ENCODE peak calls at places on chromosome 6, in ten cellular contexts. F is foreskin fibroblast, V is choroid plexus epithelial cell, C is dorsolateral prefrontal cortex, O is fibroblast of lung, L is cardiac muscle cell, D is GM10248, N is PC-3, S is breast epithelium, X is GM20000. Y is an unnamed sample.

GRCh38 chr6:130740308-130740707 is 86.9 kb upstream of the SMLR1 start:
- DNase-seq in F (no peak), V (no peak), C (no peak), O (no peak), L (no peak), D (no peak), N (no peak), S (no peak), X (no peak), Y (no peak)

GRCh38 chr6:112044856-112045255 is 9.0 kb upstream of the CCN6 start:
- DNase-seq in F (peak; percentile 81), V (peak; percentile 91), C (no peak), O (peak; percentile 100), L (no peak), D (no peak), N (no peak), S (no peak), X (no peak), Y (no peak)

GRCh38 chr6:90351696-90352095 is 55.1 kb upstream of the BACH2 start:
- DNase-seq in F (no peak), V (peak; percentile 66), C (no peak), O (peak; percentile 66), L (no peak), D (no peak), N (no peak), S (no peak), X (no peak), Y (no peak)

GRCh38 chr6:162750776-162751175 is 23.0 kb downstream of the PACRG start:
- DNase-seq in F (peak; percentile 20), V (peak; percentile 15), C (no peak), O (peak; percentile 77), L (no peak), D (no peak), N (peak; percentile 88), S (no peak), X (no peak), Y (no peak)

GRCh38 chr6:136526196-136526930 is 23.9 kb downstream of the MAP7 start:
- DNase-seq in F (peak; percentile 67), V (peak; percentile 87), C (peak; percentile 82), O (peak; percentile 64), L (peak; percentile 69), D (peak; percentile 31), N (no peak), S (peak; percentile 31), X (peak; percentile 24), Y (no peak)

GRCh38 chr6:89828988-89829590 is 591 bp upstream of the CASP8AP2 start:
- DNase-seq in F (no peak), V (no peak), C (no peak), O (no peak), L (no peak), D (no peak), N (no peak), S (no peak), X (peak; percentile 24), Y (peak; percentile 25)

GRCh38 chr6:22804620-22805271 is 235.4 kb downstream of the HDGFL1 start:
- DNase-seq in F (no peak), V (no peak), C (no peak), O (no peak), L (no peak), D (no peak), N (no peak), S (no peak), X (no peak), Y (no peak)

GRCh38 chr6:150149146-150149545 is 6.3 kb downstream of the PPP1R14C start:
- DNase-seq in F (no peak), V (no peak), C (no peak), O (no peak), L (no peak), D (no peak), N (no peak), S (no peak), X (no peak), Y (no peak)

GRCh38 chr6:11412011-11412424 is 125.5 kb upstream of the TMEM170B start:
- DNase-seq in F (peak; percentile 57), V (peak; percentile 72), C (no peak), O (peak; percentile 38), L (no peak), D (no peak), N (no peak), S (no peak), X (no peak), Y (no peak)

GRCh38 chr6:12009904-12010634 is 2.0 kb upstream of the HIVEP1 start:
- DNase-seq in F (peak; percentile 31), V (peak; percentile 59), C (no peak), O (peak; percentile 66), L (no peak), D (no peak), N (peak; percentile 30), S (no peak), X (no peak), Y (peak; percentile 23)

GRCh38 chr6:45377041-45377554 is 636 bp downstream of the SUPT3H start:
- DNase-seq in F (no peak), V (peak; percentile 43), C (no peak), O (peak; percentile 15), L (peak; percentile 22), D (peak; percentile 8), N (peak; percentile 24), S (no peak), X (no peak), Y (no peak)

GRCh38 chr6:82178084-82178758 is 69.3 kb downstream of the IBTK start:
- DNase-seq in F (no peak), V (peak; percentile 78), C (no peak), O (peak; percentile 40), L (no peak), D (no peak), N (peak; percentile 41), S (no peak), X (no peak), Y (no peak)

GRCh38 chr6:135937126-135937525 is 85.6 kb downstream of the PDE7B start:
- DNase-seq in F (no peak), V (no peak), C (peak; percentile 91), O (no peak), L (no peak), D (no peak), N (no peak), S (no peak), X (no peak), Y (no peak)

DNA sequence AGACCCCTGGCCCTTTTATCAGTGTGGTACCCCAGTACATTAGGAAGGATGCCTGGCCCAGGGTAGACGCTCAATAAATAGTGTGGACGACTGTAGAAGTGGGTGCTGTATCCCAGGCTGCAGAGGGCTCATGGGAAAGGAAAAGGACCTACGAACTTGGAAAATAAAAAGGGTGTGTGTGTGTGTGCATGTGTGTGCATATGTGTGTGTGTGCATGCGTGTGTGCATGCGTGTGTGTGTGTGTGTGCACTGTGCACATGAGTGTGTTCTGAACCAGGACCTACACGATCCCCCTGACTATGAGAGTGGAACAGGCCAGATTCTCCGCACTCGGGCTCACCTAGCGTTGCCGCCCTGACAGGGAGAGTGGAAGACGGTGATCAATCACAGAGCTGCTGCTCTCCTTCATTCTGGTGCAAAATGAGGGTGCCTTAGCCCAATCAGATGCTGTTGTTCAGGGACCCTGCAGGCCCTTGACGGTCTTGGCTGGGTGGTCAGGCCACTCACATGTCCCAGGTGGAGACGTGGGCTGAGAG is 3.5 kb upstream of the UNC93A start:
- DNase-seq in F (no peak), V (no peak), C (no peak), O (no peak), L (no peak), D (no peak), N (no peak), S (no peak), X (no peak), Y (no peak)
- TF ChIP-seq CTCF in F (no peak), V (no peak), C (no peak), O (no peak), L (no peak), D (no peak), N (no peak), S (no peak), X (no peak), Y (no peak)

GRCh38 chr6:109455502-109456282 is at the start of gene MICAL1:
- DNase-seq in F (peak; percentile 65), V (peak; percentile 40), C (peak; percentile 61), O (peak; percentile 63), L (peak; percentile 65), D (peak; percentile 83), N (peak; percentile 47), S (no peak), X (peak; percentile 89), Y (peak; percentile 86)
- TF ChIP-seq CTCF in F (peak; percentile 36), V (peak; percentile 41), C (no peak), O (peak; percentile 27), L (peak; percentile 29), D (peak; percentile 13), N (no peak), S (no peak), X (no peak), Y (peak; percentile 25)

GRCh38 chr6:10401632-10402223 is 13.1 kb downstream of the TFAP2A start:
- DNase-seq in F (no peak), V (no peak), C (no peak), O (no peak), L (no peak), D (no peak), N (no peak), S (no peak), X (no peak), Y (no peak)

GRCh38 chr6:10401004-10401536 is 13.8 kb downstream of the TFAP2A start:
- DNase-seq in F (no peak), V (no peak), C (no peak), O (no peak), L (no peak), D (no peak), N (no peak), S (no peak), X (no peak), Y (no peak)

GRCh38 chr6:10398439-10399218 is 16.2 kb downstream of the TFAP2A start:
- DNase-seq in F (no peak), V (no peak), C (no peak), O (no peak), L (no peak), D (no peak), N (no peak), S (no peak), X (no peak), Y (no peak)

GRCh38 chr6:10399451-10399850 is 15.4 kb downstream of the TFAP2A start:
- DNase-seq in F (no peak), V (no peak), C (no peak), O (no peak), L (no peak), D (no peak), N (no peak), S (no peak), X (no peak), Y (no peak)

DNA sequence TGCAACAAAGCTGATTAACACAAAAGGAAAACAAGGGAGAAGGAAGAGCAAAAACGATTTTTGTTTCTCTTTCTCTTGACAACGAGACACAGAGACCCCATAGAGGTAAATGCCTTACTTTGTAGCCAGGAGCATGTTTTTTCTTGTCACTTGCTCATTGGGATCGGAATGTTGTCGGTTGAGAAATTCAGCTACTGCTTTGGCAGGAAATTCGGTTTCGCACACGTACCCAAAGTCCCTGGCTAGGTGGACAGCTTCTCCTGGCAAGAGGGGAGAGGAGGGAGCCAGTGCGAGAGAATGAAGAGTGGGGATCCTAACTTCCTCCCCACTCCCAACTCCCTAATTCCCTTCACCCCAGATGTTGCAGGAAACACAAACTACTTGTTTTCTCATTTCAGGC is 14.5 kb downstream of the TFAP2A start:
- DNase-seq in F (no peak), V (no peak), C (no peak), O (no peak), L (no peak), D (no peak), N (peak; percentile 70), S (peak; percentile 58), X (no peak), Y (no peak)
- TF ChIP-seq CTCF in F (no peak), V (no peak), C (no peak), O (no peak), L (no peak), D (no peak), N (no peak), S (no peak), X (no peak), Y (no peak)

GRCh38 chr6:43771210-43771857 is 1.3 kb downstream of the VEGFA start:
- DNase-seq in F (peak; percentile 47), V (peak; percentile 59), C (peak; percentile 53), O (peak; percentile 61), L (peak; percentile 53), D (peak; percentile 69), N (peak; percentile 56), S (peak; percentile 67), X (peak; percentile 85), Y (peak; percentile 81)
- TF ChIP-seq CTCF in F (no peak), V (no peak), C (no peak), O (no peak), L (no peak), D (no peak), N (no peak), S (no peak), X (no peak), Y (peak; percentile 11)

Y was measured in GM13977.